ENCODE peak calls at places on chromosomes 12 and 14, in four cellular contexts. Y is HEK293T, K is left ventricle myocardium inferior, D is progenitor cell of endocrine pancreas. R is an unnamed sample.

GRCh38 chr12:90234455-90234854 is 525.8 kb upstream of the ATP2B1 start:
- DNase-seq in Y (no peak), K (no peak), D (no peak), R (no peak)

GRCh38 chr12:78002878-78003277 is 172.2 kb downstream of the NAV3 start:
- DNase-seq in Y (no peak), K (no peak), D (no peak), R (no peak)

GRCh38 chr12:14567311-14568195 is at the start of gene PLBD1:
- DNase-seq in Y (no peak), K (peak), D (peak), R (no peak)

GRCh38 chr12:8032242-8033152 is at the start of gene FOXJ2:
- DNase-seq in Y (peak), K (peak), D (peak), R (peak)

GRCh38 chr14:65833256-65833880 is 420.8 kb downstream of the FUT8 start:
- DNase-seq in Y (no peak), K (no peak), D (no peak), R (no peak)

GRCh38 chr12:72368719-72369505 is 96.7 kb downstream of the TRHDE start:
- DNase-seq in Y (no peak), K (no peak), D (no peak), R (no peak)

GRCh38 chr12:54603173-54603814 is 14.8 kb upstream of the PPP1R1A start:
- DNase-seq in Y (peak), K (peak), D (peak), R (no peak)

GRCh38 chr14:20434701-20435453 is 1.1 kb downstream of the KLHL33 start:
- DNase-seq in Y (no peak), K (peak), D (no peak), R (no peak)

R was measured in osteocyte.